ENCODE peak calls at places on chromosome 17, in six cellular contexts. A is SJSA1, I is lower lobe of right lung, N is pancreas, B is esophagus squamous epithelium, G is SK-N-MC. R is an unnamed sample.

GRCh38 chr17:1049446-1050225 is 52.7 kb downstream of the TIMM22 start:
- DNase-seq in A (no peak), I (peak), N (peak), B (no peak), G (no peak), R (no peak)

GRCh38 chr17:39579318-39580081 is 28.2 kb downstream of the NEUROD2 start:
- DNase-seq in A (no peak), I (no peak), N (no peak), B (no peak), G (no peak), R (no peak)

GRCh38 chr17:63986842-63987615 is 11.1 kb upstream of the PRR29 start:
- DNase-seq in A (no peak), I (no peak), N (peak), B (no peak), G (no peak), R (no peak)

GRCh38 chr17:18089613-18090012 is 1.9 kb downstream of the DRG2 start:
- DNase-seq in A (no peak), I (no peak), N (no peak), B (no peak), G (no peak), R (no peak)

GRCh38 chr17:17626151-17626805 is 34.8 kb upstream of the PEMT start:
- DNase-seq in A (no peak), I (no peak), N (no peak), B (no peak), G (no peak), R (no peak)

GRCh38 chr17:42387221-42387657 is 1.0 kb downstream of the STAT3 start:
- DNase-seq in A (no peak), I (no peak), N (no peak), B (no peak), G (peak), R (no peak)

GRCh38 chr17:41579484-41580243 is 7.0 kb downstream of the KRT14 start:
- DNase-seq in A (peak), I (peak), N (peak), B (no peak), G (peak), R (peak)

GRCh38 chr17:74085434-74085833 is 118.0 kb upstream of the RPL38 start:
- DNase-seq in A (no peak), I (no peak), N (no peak), B (no peak), G (no peak), R (no peak)

GRCh38 chr17:59707182-59707970 is at the start of the genes PTRH2 and VMP1:
- DNase-seq in A (peak), I (peak), N (peak), B (peak), G (peak), R (peak)

GRCh38 chr17:58328195-58329034 is at the start of gene TSPOAP1:
- DNase-seq in A (no peak), I (peak), N (peak), B (no peak), G (no peak), R (no peak)
- H3K4me3 ChIP-seq in A (no peak), I (peak), N (no peak), B (peak), G (no peak), R (no peak)

GRCh38 chr17:50274142-50274944 is at the start of gene TMEM92:
- DNase-seq in A (no peak), I (peak), N (peak), B (no peak), G (no peak), R (no peak)

GRCh38 chr17:50276588-50277356 is 2.5 kb downstream of the TMEM92 start:
- DNase-seq in A (no peak), I (no peak), N (peak), B (no peak), G (no peak), R (no peak)

GRCh38 chr17:50274945-50275221 is 617 bp downstream of the TMEM92 start:
- DNase-seq in A (no peak), I (peak), N (no peak), B (no peak), G (no peak), R (no peak)

GRCh38 chr17:50273654-50274040 is 619 bp upstream of the TMEM92 start:
- DNase-seq in A (no peak), I (no peak), N (no peak), B (no peak), G (no peak), R (no peak)

DNA sequence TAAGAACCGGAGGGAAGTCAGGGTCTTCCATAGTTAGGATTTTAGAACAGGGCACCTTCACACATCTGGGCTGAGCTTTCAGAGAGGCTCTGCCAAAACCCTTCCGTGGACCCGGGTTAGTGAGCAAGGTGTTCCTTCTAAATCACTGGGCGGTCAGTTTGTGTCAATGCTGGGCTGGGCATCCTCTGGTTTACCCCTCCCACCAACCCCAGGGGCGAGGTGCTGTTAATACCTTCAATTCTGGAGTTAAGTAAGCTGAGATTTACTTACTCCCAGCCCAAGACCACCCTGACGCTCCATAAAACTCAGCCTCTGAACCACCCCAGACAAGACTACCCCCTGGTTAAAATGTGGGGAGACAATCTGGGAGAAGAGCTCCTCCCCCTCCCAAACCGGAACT is 1.0 kb downstream of the TMEM92 start:
- DNase-seq in A (no peak), I (peak), N (peak), B (no peak), G (no peak), R (no peak)
- H3K4me3 ChIP-seq in A (no peak), I (peak), N (no peak), B (no peak), G (no peak), R (no peak)

GRCh38 chr17:9465216-9465921 is 110.3 kb downstream of the STX8 start:
- DNase-seq in A (no peak), I (no peak), N (no peak), B (no peak), G (no peak), R (peak)
- H3K4me3 ChIP-seq in A (no peak), I (no peak), N (no peak), B (peak), G (no peak), R (no peak)

DNA sequence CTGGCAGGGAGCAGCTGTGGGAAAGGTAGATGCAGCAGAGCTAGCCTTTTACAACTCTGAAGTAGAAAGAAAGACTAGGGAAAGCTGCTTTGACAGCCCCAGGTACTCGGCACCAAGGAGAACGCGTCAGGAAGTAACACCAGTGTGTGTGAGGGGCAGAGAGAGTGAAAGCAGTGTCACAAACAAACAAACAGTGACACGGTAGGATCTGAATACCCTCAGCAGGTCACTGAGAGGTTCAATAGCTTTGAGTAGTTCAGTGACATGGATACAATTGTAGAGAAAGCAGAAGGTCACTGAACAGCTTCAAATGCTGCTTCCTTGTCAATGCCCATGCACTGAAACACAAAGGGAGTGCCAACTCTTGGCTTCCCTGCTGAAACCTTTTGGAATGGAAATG is 150.3 kb upstream of the C17orf78 start:
- DNase-seq in A (no peak), I (no peak), N (no peak), B (no peak), G (no peak), R (no peak)
- H3K4me3 ChIP-seq in A (no peak), I (no peak), N (no peak), B (no peak), G (no peak), R (no peak)

GRCh38 chr17:61878520-61878919 is 15.2 kb upstream of the BRIP1 start:
- DNase-seq in A (no peak), I (no peak), N (no peak), B (no peak), G (no peak), R (no peak)
- H3K4me3 ChIP-seq in A (no peak), I (no peak), N (no peak), B (no peak), G (no peak), R (no peak)

DNA sequence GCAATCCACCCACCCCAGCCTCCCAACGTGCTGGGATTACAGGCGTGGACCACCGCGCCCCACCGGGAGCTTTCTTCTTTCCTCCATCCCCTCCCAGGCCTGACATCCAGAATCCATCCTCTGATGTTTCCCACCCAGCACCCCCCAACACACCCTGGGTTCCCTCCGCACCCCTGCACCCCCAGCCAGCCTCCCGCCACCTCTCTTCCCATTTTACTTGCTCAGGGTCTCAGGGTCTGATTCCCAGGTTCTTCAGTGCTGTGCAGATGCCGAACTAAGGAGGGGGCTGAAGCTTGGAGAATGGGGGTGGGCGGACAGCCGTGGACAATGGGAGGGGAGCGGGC is 225 bp downstream of the ASGR1 start:
- DNase-seq in A (no peak), I (no peak), N (no peak), B (no peak), G (no peak), R (no peak)
- H3K4me3 ChIP-seq in A (no peak), I (no peak), N (no peak), B (no peak), G (no peak), R (no peak)